ENCODE peak calls at places on chromosomes 11 and 22, in four cellular contexts. X is tibial nerve, E is suprapubic skin, Z is left ventricle myocardium inferior. F is an unnamed sample.

GRCh38 chr22:31926969-31927368 is 17.4 kb upstream of the YWHAH start:
- DNase-seq in X (no peak), E (no peak), Z (no peak), F (no peak)

GRCh38 chr11:63683133-63683991 is 2.1 kb downstream of the RTN3 start:
- DNase-seq in X (no peak), E (no peak), Z (no peak), F (no peak)

GRCh38 chr11:13486926-13487660 is 8.7 kb downstream of the PTH start:
- DNase-seq in X (no peak), E (no peak), Z (peak; percentile 63), F (peak; percentile 79)

GRCh38 chr11:115324569-115325432 is 179.4 kb downstream of the CADM1 start:
- DNase-seq in X (peak; percentile 22), E (no peak), Z (no peak), F (no peak)

GRCh38 chr22:31277741-31278642 is 14.3 kb downstream of the PIK3IP1 start:
- DNase-seq in X (no peak), E (peak; percentile 55), Z (no peak), F (no peak)

GRCh38 chr11:47415091-47415854 is 6.9 kb downstream of the SLC39A13 start:
- DNase-seq in X (no peak), E (peak; percentile 58), Z (no peak), F (no peak)

GRCh38 chr11:63869686-63870085 is 30.8 kb downstream of the MARK2 start:
- DNase-seq in X (no peak), E (no peak), Z (no peak), F (no peak)

GRCh38 chr22:25161017-25161915 is 38.4 kb upstream of the CRYBB3 start:
- DNase-seq in X (no peak), E (no peak), Z (no peak), F (no peak)

GRCh38 chr11:77127969-77128691 is at the start of gene MYO7A:
- DNase-seq in X (no peak), E (no peak), Z (peak; percentile 70), F (no peak)

GRCh38 chr11:7278314-7278917 is 26.7 kb downstream of the SYT9 start:
- DNase-seq in X (no peak), E (no peak), Z (no peak), F (no peak)

GRCh38 chr22:27336151-27337090 is 465.1 kb downstream of the MN1 start:
- DNase-seq in X (no peak), E (no peak), Z (no peak), F (peak; percentile 4)

GRCh38 chr11:48104562-48104924 is 112.1 kb upstream of the OR4B1 start:
- DNase-seq in X (no peak), E (no peak), Z (no peak), F (no peak)

GRCh38 chr11:126352163-126352562 is 3.3 kb upstream of the ST3GAL4 start:
- DNase-seq in X (no peak), E (peak; percentile 48), Z (no peak), F (no peak)

GRCh38 chr22:32080904-32081303 is 37.8 kb downstream of the SLC5A1 start:
- DNase-seq in X (no peak), E (no peak), Z (no peak), F (no peak)

GRCh38 chr22:47384977-47385376 is 622.5 kb downstream of the TBC1D22A start:
- DNase-seq in X (no peak), E (peak; percentile 28), Z (no peak), F (no peak)

GRCh38 chr11:110158317-110159200 is 65.4 kb downstream of the ZC3H12C start:
- DNase-seq in X (no peak), E (no peak), Z (no peak), F (no peak)

GRCh38 chr22:46064236-46064965 is 85.9 kb upstream of the PPARA start:
- DNase-seq in X (no peak), E (peak; percentile 70), Z (peak; percentile 19), F (no peak)

GRCh38 chr11:75369846-75370245 is 18.4 kb upstream of the ARRB1 start:
- DNase-seq in X (no peak), E (no peak), Z (no peak), F (no peak)

GRCh38 chr11:11512502-11512901 is 109.3 kb downstream of the GALNT18 start:
- DNase-seq in X (no peak), E (no peak), Z (no peak), F (no peak)

GRCh38 chr11:11514246-11514645 is 107.6 kb downstream of the GALNT18 start:
- DNase-seq in X (no peak), E (no peak), Z (no peak), F (no peak)

GRCh38 chr11:11512929-11513328 is 108.9 kb downstream of the GALNT18 start:
- DNase-seq in X (no peak), E (no peak), Z (no peak), F (no peak)

GRCh38 chr11:11512090-11512489 is 109.7 kb downstream of the GALNT18 start:
- DNase-seq in X (no peak), E (no peak), Z (peak; percentile 22), F (no peak)

GRCh38 chr11:11513438-11513837 is 108.4 kb downstream of the GALNT18 start:
- DNase-seq in X (no peak), E (no peak), Z (no peak), F (no peak)
- H3K27me3 ChIP-seq in X (no peaks in the 10 kb centered on the region), E (no peaks in the 10 kb centered on the region), Z (no peaks in the 10 kb centered on the region), F (no peaks in the 10 kb centered on the region)

GRCh38 chr11:61697764-61698163 is 17.6 kb downstream of the DAGLA start:
- DNase-seq in X (no peak), E (no peak), Z (no peak), F (no peak)

GRCh38 chr11:61698173-61698965 is 18.2 kb downstream of the DAGLA start:
- DNase-seq in X (no peak), E (no peak), Z (no peak), F (no peak)

GRCh38 chr11:61696602-61697001 is 16.4 kb downstream of the DAGLA start:
- DNase-seq in X (no peak), E (no peak), Z (no peak), F (no peak)

GRCh38 chr11:61695917-61696316 is 15.7 kb downstream of the DAGLA start:
- DNase-seq in X (peak; percentile 54), E (peak; percentile 93), Z (peak; percentile 79), F (peak; percentile 69)

GRCh38 chr11:61697093-61697492 is 16.9 kb downstream of the DAGLA start:
- DNase-seq in X (no peak), E (no peak), Z (no peak), F (no peak)
- H3K4me1 ChIP-seq in X (no peaks in the 10 kb centered on the region), E (peaks cover 77% of the 10 kb centered on the region), Z (peaks cover 84% of the 10 kb centered on the region), F (peaks cover 36% of the 10 kb centered on the region)

GRCh38 chr11:101974771-101975170 is 58.4 kb upstream of the ANGPTL5 start:
- DNase-seq in X (no peak), E (no peak), Z (no peak), F (no peak)
- H3K27me3 ChIP-seq in X (no peaks in the 10 kb centered on the region), E (no peaks in the 10 kb centered on the region), Z (no peaks in the 10 kb centered on the region), F (no peaks in the 10 kb centered on the region)

DNA sequence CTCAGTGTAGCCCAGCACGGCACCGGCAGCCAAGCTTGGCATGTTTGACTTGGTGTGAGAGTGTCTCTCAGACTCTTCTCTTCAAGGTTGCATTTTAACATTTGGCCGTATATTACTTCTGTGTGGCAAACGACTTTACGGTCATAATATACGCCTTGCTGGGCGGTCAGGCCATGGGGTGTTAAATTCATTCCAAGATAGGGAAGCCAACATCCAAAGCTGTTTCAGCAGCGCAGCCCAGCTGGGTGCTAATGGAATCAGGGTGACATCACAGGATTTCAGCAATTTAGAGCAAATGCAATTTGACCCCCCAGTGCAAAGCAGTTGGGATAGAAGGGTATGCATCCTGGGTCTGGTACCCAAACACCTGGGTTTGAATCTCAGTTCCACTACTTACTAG is 16.7 kb upstream of the MYH9 start:
- DNase-seq in X (no peak), E (no peak), Z (no peak), F (no peak)
- H3K4me1 ChIP-seq in X (no peaks in the 10 kb centered on the region), E (peaks cover under 1% of the 10 kb centered on the region), Z (peaks cover 12% of the 10 kb centered on the region), F (no peaks in the 10 kb centered on the region)

GRCh38 chr22:29203883-29204282 is 1.8 kb upstream of the EMID1 start:
- DNase-seq in X (no peak), E (no peak), Z (no peak), F (no peak)
- H3K27me3 ChIP-seq in X (no peaks in the 10 kb centered on the region), E (no peaks in the 10 kb centered on the region), Z (peaks cover 15% of the 10 kb centered on the region), F (no peaks in the 10 kb centered on the region)